ENCODE peak calls at places on chromosomes 4 and X, in six cellular contexts. One of them, this sample, is unnamed.

GRCh38 chr4:44071959-44072955 is 376.4 kb downstream of the KCTD8 start:
- DNase-seq in K562: no peak
- DNase-seq in GM12892: no peak
- DNase-seq in H1: no peak
- DNase-seq in HepG2: no peak
- DNase-seq in GM12878: no peak
- DNase-seq in this sample: no peak

GRCh38 chr4:87317527-87317926 is 5.2 kb downstream of the HSD17B13 start:
- DNase-seq in K562: no peak
- DNase-seq in GM12892: no peak
- DNase-seq in H1: no peak
- DNase-seq in HepG2: peak
- DNase-seq in GM12878: no peak
- DNase-seq in this sample: no peak

GRCh38 chr4:101175896-101176676 is 171.2 kb downstream of the PPP3CA start:
- DNase-seq in K562: no peak
- DNase-seq in GM12892: no peak
- DNase-seq in H1: no peak
- DNase-seq in HepG2: peak
- DNase-seq in GM12878: no peak
- DNase-seq in this sample: no peak

GRCh38 chr4:121273191-121273590 is 107.6 kb downstream of the QRFPR start:
- DNase-seq in K562: no peak
- DNase-seq in GM12892: no peak
- DNase-seq in H1: no peak
- DNase-seq in HepG2: no peak
- DNase-seq in GM12878: no peak
- DNase-seq in this sample: no peak

GRCh38 chr4:96593422-96593821 is 753.5 kb downstream of the PDHA2 start:
- DNase-seq in K562: no peak
- DNase-seq in GM12892: no peak
- DNase-seq in H1: no peak
- DNase-seq in HepG2: peak
- DNase-seq in GM12878: no peak
- DNase-seq in this sample: no peak

GRCh38 chrX:139691493-139691842 is 16.5 kb downstream of the MCF2 start:
- DNase-seq in K562: no peak
- DNase-seq in GM12892: no peak
- DNase-seq in H1: no peak
- DNase-seq in HepG2: no peak
- DNase-seq in GM12878: no peak
- DNase-seq in this sample: no peak

GRCh38 chr4:185522451-185522850 is 12.9 kb downstream of the PDLIM3 start:
- DNase-seq in K562: no peak
- DNase-seq in GM12892: no peak
- DNase-seq in H1: no peak
- DNase-seq in HepG2: no peak
- DNase-seq in GM12878: no peak
- DNase-seq in this sample: no peak

GRCh38 chr4:186021461-186022167 is 47.3 kb upstream of the TLR3 start:
- DNase-seq in K562: no peak
- DNase-seq in GM12892: no peak
- DNase-seq in H1: no peak
- DNase-seq in HepG2: peak
- DNase-seq in GM12878: no peak
- DNase-seq in this sample: no peak

GRCh38 chr4:150224896-150225591 is 146.8 kb downstream of the DCLK2 start:
- DNase-seq in K562: no peak
- DNase-seq in GM12892: no peak
- DNase-seq in H1: peak
- DNase-seq in HepG2: no peak
- DNase-seq in GM12878: no peak
- DNase-seq in this sample: no peak

GRCh38 chrX:118726887-118727685 is at the start of gene IL13RA1:
- DNase-seq in K562: peak
- DNase-seq in GM12892: peak
- DNase-seq in H1: peak
- DNase-seq in HepG2: peak
- DNase-seq in GM12878: no peak
- DNase-seq in this sample: no peak

GRCh38 chr4:67658302-67658701 is 42.7 kb downstream of the UBA6 start:
- DNase-seq in K562: no peak
- DNase-seq in GM12892: no peak
- DNase-seq in H1: no peak
- DNase-seq in HepG2: no peak
- DNase-seq in GM12878: no peak
- DNase-seq in this sample: no peak

GRCh38 chr4:26873391-26874026 is 12.9 kb downstream of the STIM2 start:
- DNase-seq in K562: no peak
- DNase-seq in GM12892: no peak
- DNase-seq in H1: no peak
- DNase-seq in HepG2: no peak
- DNase-seq in GM12878: no peak
- DNase-seq in this sample: no peak

GRCh38 chr4:54784188-54784671 is 126.5 kb downstream of the KIT start:
- DNase-seq in K562: peak
- DNase-seq in GM12892: no peak
- DNase-seq in H1: no peak
- DNase-seq in HepG2: no peak
- DNase-seq in GM12878: no peak
- DNase-seq in this sample: no peak

GRCh38 chr4:115664285-115664684 is 550.9 kb upstream of the NDST4 start:
- DNase-seq in K562: no peak
- DNase-seq in GM12892: no peak
- DNase-seq in H1: no peak
- DNase-seq in HepG2: no peak
- DNase-seq in GM12878: no peak
- DNase-seq in this sample: no peak

GRCh38 chrX:23819385-23820234 is 36.6 kb downstream of the SAT1 start:
- DNase-seq in K562: no peak
- DNase-seq in GM12892: no peak
- DNase-seq in H1: no peak
- DNase-seq in HepG2: peak
- DNase-seq in GM12878: no peak
- DNase-seq in this sample: no peak

GRCh38 chr4:91840359-91840758 is 463.4 kb upstream of the GRID2 start:
- DNase-seq in K562: no peak
- DNase-seq in GM12892: no peak
- DNase-seq in H1: no peak
- DNase-seq in HepG2: peak
- DNase-seq in GM12878: no peak
- DNase-seq in this sample: no peak

GRCh38 chrX:41302293-41302868 is 31.6 kb upstream of the DDX3X start:
- DNase-seq in K562: no peak
- DNase-seq in GM12892: no peak
- DNase-seq in H1: no peak
- DNase-seq in HepG2: no peak
- DNase-seq in GM12878: no peak
- DNase-seq in this sample: no peak

GRCh38 chr4:1218892-1219552 is 29.9 kb downstream of the CTBP1 start:
- DNase-seq in K562: no peak
- DNase-seq in GM12892: no peak
- DNase-seq in H1: no peak
- DNase-seq in HepG2: no peak
- DNase-seq in GM12878: peak
- DNase-seq in this sample: peak

GRCh38 chr4:23811045-23811620 is 78.7 kb downstream of the PPARGC1A start:
- DNase-seq in K562: no peak
- DNase-seq in GM12892: no peak
- DNase-seq in H1: no peak
- DNase-seq in HepG2: no peak
- DNase-seq in GM12878: no peak
- DNase-seq in this sample: no peak

GRCh38 chr4:98468744-98469143 is 189.7 kb downstream of the TSPAN5 start:
- DNase-seq in K562: no peak
- DNase-seq in GM12892: no peak
- DNase-seq in H1: no peak
- DNase-seq in HepG2: no peak
- DNase-seq in GM12878: no peak
- DNase-seq in this sample: no peak

GRCh38 chr4:41719417-41719816 is 29.1 kb downstream of the PHOX2B start:
- DNase-seq in K562: no peak
- DNase-seq in GM12892: no peak
- DNase-seq in H1: no peak
- DNase-seq in HepG2: no peak
- DNase-seq in GM12878: no peak
- DNase-seq in this sample: no peak

GRCh38 chrX:13091111-13091765 is 46.8 kb upstream of the FAM9C start:
- DNase-seq in K562: no peak
- DNase-seq in GM12892: no peak
- DNase-seq in H1: no peak
- DNase-seq in HepG2: no peak
- DNase-seq in GM12878: peak
- DNase-seq in this sample: no peak

GRCh38 chrX:13093489-13094140 is 49.2 kb upstream of the FAM9C start:
- DNase-seq in K562: no peak
- DNase-seq in GM12892: no peak
- DNase-seq in H1: no peak
- DNase-seq in HepG2: no peak
- DNase-seq in GM12878: no peak
- DNase-seq in this sample: no peak

GRCh38 chrX:13094374-13094773 is 50.0 kb upstream of the FAM9C start:
- DNase-seq in K562: no peak
- DNase-seq in GM12892: no peak
- DNase-seq in H1: no peak
- DNase-seq in HepG2: no peak
- DNase-seq in GM12878: no peak
- DNase-seq in this sample: no peak

GRCh38 chrX:13090261-13091110 is 46.1 kb upstream of the FAM9C start:
- DNase-seq in K562: peak
- DNase-seq in GM12892: no peak
- DNase-seq in H1: no peak
- DNase-seq in HepG2: peak
- DNase-seq in GM12878: no peak
- DNase-seq in this sample: no peak

GRCh38 chrX:13092455-13092941 is 48.1 kb upstream of the FAM9C start:
- DNase-seq in K562: no peak
- DNase-seq in GM12892: no peak
- DNase-seq in H1: no peak
- DNase-seq in HepG2: no peak
- DNase-seq in GM12878: peak
- DNase-seq in this sample: no peak
- TF ChIP-seq POLR2AphosphoS5 in K562: no peak
- TF ChIP-seq POLR2AphosphoS5 in GM12892: peak
- TF ChIP-seq POLR2AphosphoS5 in H1: no peak
- TF ChIP-seq POLR2AphosphoS5 in HepG2: no peak
- TF ChIP-seq POLR2AphosphoS5 in GM12878: no peak
- TF ChIP-seq POLR2AphosphoS5 in this sample: no peak

GRCh38 chrX:55908685-55909212 is 191.2 kb downstream of the RRAGB start:
- DNase-seq in K562: no peak
- DNase-seq in GM12892: no peak
- DNase-seq in H1: no peak
- DNase-seq in HepG2: no peak
- DNase-seq in GM12878: no peak
- DNase-seq in this sample: no peak
- TF ChIP-seq POLR2A in K562: no peak
- TF ChIP-seq POLR2A in GM12892: no peak
- TF ChIP-seq POLR2A in H1: no peak
- TF ChIP-seq POLR2A in HepG2: no peak
- TF ChIP-seq POLR2A in GM12878: peak
- TF ChIP-seq POLR2A in this sample: no peak

GRCh38 chr4:74479009-74479408 is 34.1 kb downstream of the AREG start:
- DNase-seq in K562: no peak
- DNase-seq in GM12892: no peak
- DNase-seq in H1: no peak
- DNase-seq in HepG2: peak
- DNase-seq in GM12878: no peak
- DNase-seq in this sample: no peak

GRCh38 chr4:74475946-74476345 is 31.0 kb downstream of the AREG start:
- DNase-seq in K562: no peak
- DNase-seq in GM12892: no peak
- DNase-seq in H1: no peak
- DNase-seq in HepG2: no peak
- DNase-seq in GM12878: no peak
- DNase-seq in this sample: no peak

GRCh38 chr4:74483226-74483911 is 38.4 kb downstream of the AREG start:
- DNase-seq in K562: peak
- DNase-seq in GM12892: no peak
- DNase-seq in H1: no peak
- DNase-seq in HepG2: no peak
- DNase-seq in GM12878: no peak
- DNase-seq in this sample: no peak

GRCh38 chr4:74481891-74482609 is 37.1 kb downstream of the AREG start:
- DNase-seq in K562: no peak
- DNase-seq in GM12892: no peak
- DNase-seq in H1: no peak
- DNase-seq in HepG2: no peak
- DNase-seq in GM12878: no peak
- DNase-seq in this sample: no peak

DNA sequence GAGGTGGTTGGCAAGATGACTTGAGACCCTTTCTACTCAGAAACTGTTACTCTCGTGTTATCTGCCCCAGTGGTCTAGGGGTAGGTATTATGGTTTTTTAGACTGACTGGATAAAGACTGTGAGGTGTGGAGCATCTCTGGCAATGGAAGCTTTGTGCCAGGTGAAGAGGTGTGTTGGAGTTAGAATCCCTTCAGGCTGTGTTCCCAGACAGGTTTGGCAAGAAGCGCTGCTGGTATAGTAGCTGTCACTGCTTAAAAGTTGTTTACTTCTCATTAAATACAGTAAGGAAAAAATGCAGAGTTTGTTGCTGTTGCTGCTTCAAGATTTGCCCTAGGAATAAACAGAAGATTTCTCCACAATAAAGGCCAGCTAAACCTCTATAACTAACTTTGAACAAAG is 35.3 kb downstream of the AREG start:
- DNase-seq in K562: no peak
- DNase-seq in GM12892: no peak
- DNase-seq in H1: no peak
- DNase-seq in HepG2: no peak
- DNase-seq in GM12878: no peak
- DNase-seq in this sample: no peak
- TF ChIP-seq TAF1 in K562: no peak
- TF ChIP-seq TAF1 in GM12892: no peak
- TF ChIP-seq TAF1 in H1: no peak
- TF ChIP-seq TAF1 in HepG2: no peak
- TF ChIP-seq TAF1 in GM12878: no peak
- TF ChIP-seq TAF1 in this sample: no peak

DNA sequence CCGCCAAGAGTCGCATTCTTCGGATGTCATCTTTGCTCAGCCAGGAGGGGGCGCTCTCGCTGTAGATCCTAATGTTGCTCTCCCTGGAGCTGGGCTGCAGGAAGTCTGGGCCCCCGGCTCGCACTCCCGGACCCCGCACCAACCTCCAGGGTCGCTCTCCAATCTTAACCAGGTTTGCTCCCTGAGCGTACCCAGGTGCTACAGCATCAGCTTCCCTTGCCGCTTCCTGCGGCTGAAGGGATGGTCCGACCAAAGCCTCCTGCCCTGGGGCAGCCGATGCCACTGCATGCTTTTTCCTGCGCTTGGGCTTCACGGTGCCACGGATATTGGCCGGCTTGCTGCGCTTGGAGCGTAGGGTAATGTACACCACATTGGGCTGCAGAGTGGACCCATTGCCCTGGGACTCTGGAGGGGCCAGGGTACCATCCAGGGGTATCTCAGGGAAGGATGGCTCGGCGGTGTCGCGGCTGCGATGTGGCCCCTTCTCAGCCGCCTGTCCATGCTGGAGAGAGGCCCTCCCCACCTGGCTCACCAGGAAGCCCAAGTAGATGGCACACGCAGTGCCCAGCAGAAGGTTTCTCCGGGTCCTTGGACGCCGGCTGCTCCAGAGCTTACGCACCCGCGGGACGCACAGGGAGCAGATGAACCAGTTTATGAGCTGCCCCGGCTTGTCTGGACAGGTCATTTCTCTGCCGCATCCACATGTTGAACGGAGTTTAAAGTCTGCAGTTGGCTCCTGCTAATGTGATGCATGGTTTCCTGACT is 2.0 kb downstream of the GASK1B start:
- DNase-seq in K562: peak
- DNase-seq in GM12892: no peak
- DNase-seq in H1: no peak
- DNase-seq in HepG2: peak
- DNase-seq in GM12878: no peak
- DNase-seq in this sample: no peak
- TF ChIP-seq POLR2AphosphoS5 in K562: no peak
- TF ChIP-seq POLR2AphosphoS5 in GM12892: no peak
- TF ChIP-seq POLR2AphosphoS5 in H1: no peak
- TF ChIP-seq POLR2AphosphoS5 in HepG2: no peak
- TF ChIP-seq POLR2AphosphoS5 in GM12878: no peak
- TF ChIP-seq POLR2AphosphoS5 in this sample: no peak